ENCODE peak calls at places on chromosome 15, in six cellular contexts. V is GOT3, P is T-helper 1 cell, W is NCI-H460, F is HT1080, T is SJSA1. A is an unnamed sample.

GRCh38 chr15:68693071-68693470 is 114.3 kb downstream of the CORO2B start:
- DNase-seq in V (no peak), P (no peak), W (no peak), F (peak), T (no peak), A (no peak)

GRCh38 chr15:45121706-45122417 is 7.7 kb downstream of the DUOXA2 start:
- DNase-seq in V (no peak), P (no peak), W (no peak), F (peak), T (no peak), A (peak)

GRCh38 chr15:60374628-60375081 is 23.1 kb downstream of the ANXA2 start:
- DNase-seq in V (peak), P (no peak), W (peak), F (peak), T (peak), A (peak)

GRCh38 chr15:65910341-65910740 is 41.0 kb downstream of the RAB11A start:
- DNase-seq in V (no peak), P (no peak), W (no peak), F (no peak), T (peak), A (no peak)

GRCh38 chr15:52348056-52348745 is 52.6 kb upstream of the MYO5C start:
- DNase-seq in V (no peak), P (no peak), W (no peak), F (no peak), T (peak), A (no peak)

GRCh38 chr15:79140846-79141570 is 50.4 kb upstream of the RASGRF1 start:
- DNase-seq in V (no peak), P (no peak), W (no peak), F (no peak), T (no peak), A (no peak)

GRCh38 chr15:49462242-49462641 is 39.2 kb downstream of the FGF7 start:
- DNase-seq in V (no peak), P (no peak), W (no peak), F (no peak), T (no peak), A (no peak)

GRCh38 chr15:98800437-98801233 is 152.3 kb downstream of the IGF1R start:
- DNase-seq in V (peak), P (no peak), W (peak), F (peak), T (peak), A (peak)

GRCh38 chr15:43912991-43913927 is 86.5 kb downstream of the WDR76 start:
- DNase-seq in V (peak), P (no peak), W (peak), F (peak), T (peak), A (peak)

GRCh38 chr15:91852741-91853500 is 587 bp upstream of the SLCO3A1 start:
- DNase-seq in V (peak), P (peak), W (peak), F (peak), T (peak), A (peak)

GRCh38 chr15:66163553-66163952 is 90.0 kb downstream of the MEGF11 start:
- DNase-seq in V (no peak), P (no peak), W (no peak), F (no peak), T (no peak), A (no peak)

GRCh38 chr15:67835349-67836133 is 4.3 kb downstream of the RNU6-1 start:
- DNase-seq in V (no peak), P (no peak), W (no peak), F (no peak), T (no peak), A (no peak)

GRCh38 chr15:44227584-44227983 is 32.5 kb upstream of the FRMD5 start:
- DNase-seq in V (no peak), P (no peak), W (no peak), F (no peak), T (no peak), A (no peak)

GRCh38 chr15:41893422-41894250 is at the start of gene SPTBN5:
- DNase-seq in V (no peak), P (no peak), W (no peak), F (no peak), T (no peak), A (no peak)

GRCh38 chr15:84552896-84553295 is 47.9 kb upstream of the ZSCAN2 start:
- DNase-seq in V (no peak), P (no peak), W (no peak), F (peak), T (no peak), A (no peak)

GRCh38 chr15:100786901-100787566 is 92.6 kb upstream of the ALDH1A3 start:
- DNase-seq in V (no peak), P (no peak), W (no peak), F (no peak), T (peak), A (no peak)

GRCh38 chr15:90038639-90039095 is 37.5 kb downstream of the ZNF710 start:
- DNase-seq in V (no peak), P (no peak), W (no peak), F (no peak), T (no peak), A (no peak)

GRCh38 chr15:101479851-101480612 is 9.5 kb downstream of the PCSK6 start:
- DNase-seq in V (no peak), P (no peak), W (no peak), F (no peak), T (no peak), A (no peak)

GRCh38 chr15:39596358-39597051 is 15.6 kb downstream of the THBS1 start:
- DNase-seq in V (no peak), P (no peak), W (no peak), F (no peak), T (no peak), A (no peak)

A was measured in H54.